ENCODE peak calls at places on chromosome 13, in seven cellular contexts. P, E, K, X, G, W and D are unnamed samples.

GRCh38 chr13:46321494-46322225 is 65.4 kb downstream of the RUBCNL start:
- DNase-seq in P (peak; percentile 52), X (peak; percentile 86), K (peak; percentile 58), E (peak; percentile 60), W (peak; percentile 50), G (peak; percentile 20), D (peak; percentile 72)

GRCh38 chr13:35283856-35284255 is 192.6 kb downstream of the MAB21L1 start:
- DNase-seq in W (no peak), P (peak; percentile 54), E (no peak), K (no peak), X (no peak), G (peak; percentile 79), D (no peak)

GRCh38 chr13:112697756-112698655 is 8.2 kb downstream of the ATP11A start:
- DNase-seq in E (no peak), G (no peak), P (no peak), X (no peak), K (no peak), W (no peak), D (no peak)

GRCh38 chr13:84563611-84564010 is 681.3 kb upstream of the SLITRK1 start:
- DNase-seq in G (peak; percentile 89), K (no peak), P (peak; percentile 99), W (no peak), E (no peak), X (no peak), D (no peak)

GRCh38 chr13:21673592-21674270 is 2.9 kb downstream of the FGF9 start:
- DNase-seq in X (peak; percentile 19), K (no peak), G (peak; percentile 48), P (peak; percentile 21), E (no peak), W (peak; percentile 82), D (no peak)

GRCh38 chr13:32060319-32060924 is 28.8 kb downstream of the FRY start:
- DNase-seq in P (peak; percentile 22), K (no peak), X (no peak), W (no peak), E (no peak), G (no peak), D (no peak)

GRCh38 chr13:18998389-18998788 is 183.2 kb downstream of the TUBA3C start:
- DNase-seq in G (no peak), P (no peak), X (no peak), W (no peak), K (no peak), E (no peak), D (no peak)

GRCh38 chr13:78436311-78436710 is 167.0 kb downstream of the POU4F1 start:
- DNase-seq in G (no peak), E (no peak), W (no peak), K (no peak), P (no peak), X (no peak), D (no peak)

GRCh38 chr13:108463365-108463764 is 166.0 kb upstream of the MYO16 start:
- DNase-seq in E (no peak), G (no peak), K (no peak), X (no peak), P (no peak), W (no peak), D (no peak)

GRCh38 chr13:101398191-101398590 is 18.1 kb downstream of the NALCN start:
- DNase-seq in K (no peak), X (no peak), W (no peak), E (no peak), P (no peak), G (no peak), D (no peak)

GRCh38 chr13:22218784-22219183 is 547.9 kb downstream of the FGF9 start:
- DNase-seq in G (no peak), K (no peak), W (no peak), E (no peak), P (no peak), X (no peak), D (no peak)

GRCh38 chr13:76231522-76232167 is 595.5 kb downstream of the LMO7 start:
- DNase-seq in G (no peak), X (no peak), K (no peak), W (no peak), P (no peak), E (no peak), D (no peak)

GRCh38 chr13:50910483-50910805 is 853 bp downstream of the RNASEH2B start:
- DNase-seq in G (no peak), W (peak; percentile 32), E (no peak), X (peak; percentile 55), P (peak; percentile 48), K (no peak), D (no peak)

GRCh38 chr13:37788346-37788745 is 81.2 kb downstream of the TRPC4 start:
- DNase-seq in X (no peak), G (no peak), P (no peak), E (no peak), W (no peak), K (no peak), D (no peak)

GRCh38 chr13:25920931-25921330 is 130.9 kb downstream of the SHISA2 start:
- DNase-seq in E (no peak), K (no peak), X (no peak), G (no peak), W (no peak), P (no peak), D (no peak)

GRCh38 chr13:32910530-32910929 is 105.7 kb upstream of the KL start:
- DNase-seq in E (no peak), K (no peak), P (no peak), W (no peak), G (no peak), X (no peak), D (no peak)

GRCh38 chr13:93881418-93881817 is 598.1 kb downstream of the DCT start:
- DNase-seq in K (no peak), W (no peak), X (no peak), G (no peak), P (no peak), E (no peak), D (no peak)

GRCh38 chr13:111519041-111519440 is 198.6 kb downstream of the TEX29 start:
- DNase-seq in P (no peak), K (no peak), W (no peak), G (no peak), X (no peak), E (no peak), D (no peak)